ENCODE peak calls at places on chromosomes 3 and 15, in eight cellular contexts. R is osteocyte; Y is GM12865; C is CD8-positive, alpha-beta T cell; P is H9; M is BJ; J is PC-3; S is kidney. O is an unnamed sample.

GRCh38 chr3:14837188-14837587 is 18.4 kb downstream of the FGD5 start:
- DNase-seq in R (no peak), Y (no peak), C (no peak), P (no peak), M (no peak), J (no peak), S (no peak), O (no peak)

GRCh38 chr15:67433495-67434099 is 87.3 kb upstream of the C15orf61 start:
- DNase-seq in R (peak), Y (peak), C (no peak), P (peak), M (no peak), J (peak), S (no peak), O (no peak)

GRCh38 chr15:66006986-66007385 is 137.7 kb downstream of the RAB11A start:
- DNase-seq in R (no peak), Y (no peak), C (no peak), P (no peak), M (no peak), J (peak), S (no peak), O (no peak)

GRCh38 chr3:100882571-100882981 is 110.6 kb downstream of the ABI3BP start:
- DNase-seq in R (no peak), Y (no peak), C (no peak), P (no peak), M (no peak), J (peak), S (no peak), O (no peak)

GRCh38 chr3:158105124-158105709 is 1.0 kb downstream of the SHOX2 start:
- DNase-seq in R (no peak), Y (no peak), C (no peak), P (peak), M (no peak), J (no peak), S (no peak), O (no peak)

GRCh38 chr15:68231102-68231818 is 1.7 kb upstream of the CLN6 start:
- DNase-seq in R (peak), Y (no peak), C (no peak), P (no peak), M (no peak), J (no peak), S (peak), O (no peak)

GRCh38 chr3:11162401-11163345 is 8.4 kb downstream of the HRH1 start:
- DNase-seq in R (no peak), Y (no peak), C (no peak), P (no peak), M (no peak), J (no peak), S (no peak), O (no peak)

GRCh38 chr3:120182613-120183524 is 88.6 kb upstream of the GSK3B start:
- DNase-seq in R (peak), Y (peak), C (no peak), P (no peak), M (no peak), J (peak), S (no peak), O (no peak)

GRCh38 chr15:95932141-95932540 is 398.4 kb upstream of the NR2F2 start:
- DNase-seq in R (no peak), Y (no peak), C (no peak), P (no peak), M (no peak), J (peak), S (no peak), O (no peak)

GRCh38 chr3:25021816-25022215 is 406.2 kb upstream of the RARB start:
- DNase-seq in R (no peak), Y (peak), C (no peak), P (no peak), M (no peak), J (peak), S (no peak), O (no peak)

GRCh38 chr15:51375966-51376640 is 34.6 kb downstream of the GLDN start:
- DNase-seq in R (no peak), Y (no peak), C (no peak), P (no peak), M (no peak), J (peak), S (no peak), O (no peak)

GRCh38 chr3:142946861-142947260 is 16.6 kb downstream of the PAQR9 start:
- DNase-seq in R (no peak), Y (no peak), C (no peak), P (no peak), M (no peak), J (peak), S (no peak), O (no peak)

GRCh38 chr3:46929324-46929723 is 47.2 kb downstream of the CCDC12 start:
- DNase-seq in R (no peak), Y (no peak), C (no peak), P (no peak), M (no peak), J (no peak), S (peak), O (no peak)

GRCh38 chr15:36544518-36545383 is 34.7 kb upstream of the CDIN1 start:
- DNase-seq in R (no peak), Y (no peak), C (no peak), P (no peak), M (no peak), J (no peak), S (no peak), O (no peak)

GRCh38 chr15:87200149-87200548 is 1056.4 kb downstream of the NTRK3 start:
- DNase-seq in R (no peak), Y (no peak), C (no peak), P (no peak), M (no peak), J (no peak), S (no peak), O (no peak)

GRCh38 chr3:77370413-77370812 is 330.5 kb downstream of the ROBO2 start:
- DNase-seq in R (no peak), Y (no peak), C (no peak), P (no peak), M (peak), J (peak), S (no peak), O (no peak)

GRCh38 chr3:31581660-31582059 is 48.9 kb downstream of the STT3B start:
- DNase-seq in R (no peak), Y (no peak), C (no peak), P (no peak), M (no peak), J (no peak), S (no peak), O (no peak)

GRCh38 chr15:36803773-36804172 is 224.3 kb downstream of the CDIN1 start:
- DNase-seq in R (no peak), Y (no peak), C (no peak), P (no peak), M (no peak), J (peak), S (no peak), O (no peak)

GRCh38 chr3:14175383-14176037 is 2.9 kb downstream of the XPC start:
- DNase-seq in R (no peak), Y (peak), C (peak), P (no peak), M (no peak), J (peak), S (no peak), O (no peak)

GRCh38 chr3:162865466-162865865 is 1368.9 kb downstream of the OTOL1 start:
- DNase-seq in R (no peak), Y (no peak), C (no peak), P (no peak), M (no peak), J (no peak), S (no peak), O (no peak)

GRCh38 chr3:67609709-67610108 is 44.7 kb downstream of the SUCLG2 start:
- DNase-seq in R (no peak), Y (no peak), C (no peak), P (no peak), M (no peak), J (no peak), S (no peak), O (no peak)

GRCh38 chr15:49313650-49314049 is 109.4 kb upstream of the FGF7 start:
- DNase-seq in R (no peak), Y (no peak), C (no peak), P (no peak), M (peak), J (peak), S (no peak), O (no peak)

GRCh38 chr15:19973718-19974117 is 567.9 kb downstream of the GOLGA6L6 start:
- DNase-seq in R (no peak), Y (no peak), C (no peak), P (no peak), M (no peak), J (no peak), S (no peak), O (no peak)

GRCh38 chr3:172102123-172102882 is 62.9 kb downstream of the FNDC3B start:
- DNase-seq in R (no peak), Y (peak), C (peak), P (no peak), M (no peak), J (no peak), S (no peak), O (no peak)

GRCh38 chr3:126103121-126104027 is 19.4 kb upstream of the SLC41A3 start:
- DNase-seq in R (peak), Y (peak), C (no peak), P (peak), M (no peak), J (no peak), S (no peak), O (peak)

DNA sequence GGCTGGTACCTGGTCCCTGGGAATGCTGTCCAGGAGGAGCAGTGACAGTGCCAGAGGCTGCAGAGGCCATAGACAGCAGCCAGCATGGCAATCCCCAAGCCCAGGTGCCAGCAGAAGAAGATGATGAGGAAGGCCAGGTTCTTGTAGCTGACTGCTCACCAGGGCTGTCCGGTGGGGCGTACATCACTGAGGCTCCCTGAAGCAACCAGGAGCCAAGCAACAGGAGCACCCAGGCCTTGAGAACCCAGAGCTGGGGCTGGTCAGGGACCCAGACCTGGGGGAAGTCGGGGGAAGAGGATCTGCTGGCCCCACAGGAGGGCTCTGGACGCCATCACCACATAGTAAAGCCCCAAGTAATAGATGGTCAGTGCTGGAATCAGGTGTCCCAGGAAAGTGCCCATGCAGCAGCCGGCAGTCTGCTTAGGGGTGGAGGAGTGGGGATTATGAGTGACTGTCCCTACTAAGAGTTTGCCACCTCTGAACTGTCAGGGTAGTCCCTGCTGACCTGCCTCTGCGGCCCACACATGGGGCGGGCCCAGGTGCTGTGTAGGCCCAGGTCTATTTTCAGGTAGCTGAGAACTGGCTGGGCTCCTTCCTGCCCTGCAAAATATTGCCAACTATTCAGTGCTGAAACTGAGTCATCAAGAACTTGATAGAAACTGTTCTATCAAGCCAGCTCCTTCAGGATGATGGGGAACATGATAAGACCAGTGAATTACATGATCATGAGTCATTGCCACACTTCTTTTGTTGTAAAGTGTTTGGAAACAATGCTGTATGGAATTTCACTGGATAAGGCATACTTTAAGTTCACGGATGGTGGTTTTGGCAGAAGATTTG is 68.7 kb downstream of the CHRD start:
- DNase-seq in R (no peak), Y (no peak), C (no peak), P (no peak), M (no peak), J (peak), S (no peak), O (no peak)
- TF ChIP-seq CTCF in R (no peak), Y (no peak), C (no peak), P (no peak), M (no peak), J (no peak), S (no peak), O (no peak)

DNA sequence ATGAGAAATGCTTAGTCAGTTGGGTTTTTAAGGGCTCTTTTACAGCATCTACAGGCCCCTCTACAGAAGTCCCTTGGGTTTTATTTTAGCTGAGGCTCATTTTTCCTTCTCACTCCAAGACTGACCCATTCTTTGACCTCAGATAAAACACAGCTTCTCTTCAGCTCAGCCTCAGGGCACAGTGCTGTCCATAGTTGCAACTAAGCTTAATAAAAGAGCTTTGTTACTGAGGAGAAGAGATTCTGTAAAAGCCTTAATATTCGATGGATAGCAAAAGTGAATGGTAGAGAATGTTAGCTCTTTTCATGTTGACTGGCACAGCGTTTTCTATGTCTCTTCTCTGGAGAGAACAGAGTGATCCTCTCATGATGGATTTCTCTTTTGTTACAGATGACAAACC is 277.9 kb downstream of the BBX start:
- DNase-seq in R (no peak), Y (no peak), C (no peak), P (no peak), M (no peak), J (no peak), S (no peak), O (no peak)
- TF ChIP-seq CTCF in R (no peak), Y (no peak), C (no peak), P (no peak), M (no peak), J (no peak), S (no peak), O (no peak)

GRCh38 chr3:62630664-62631063 is 244.6 kb downstream of the CADPS start:
- DNase-seq in R (no peak), Y (no peak), C (no peak), P (no peak), M (no peak), J (no peak), S (no peak), O (no peak)

GRCh38 chr3:62631471-62631870 is 243.7 kb downstream of the CADPS start:
- DNase-seq in R (no peak), Y (no peak), C (no peak), P (no peak), M (no peak), J (no peak), S (no peak), O (no peak)

GRCh38 chr3:62638316-62638715 is 236.9 kb downstream of the CADPS start:
- DNase-seq in R (no peak), Y (no peak), C (no peak), P (no peak), M (no peak), J (no peak), S (no peak), O (no peak)

GRCh38 chr3:62636235-62636826 is 238.9 kb downstream of the CADPS start:
- DNase-seq in R (no peak), Y (no peak), C (no peak), P (no peak), M (no peak), J (no peak), S (no peak), O (no peak)

DNA sequence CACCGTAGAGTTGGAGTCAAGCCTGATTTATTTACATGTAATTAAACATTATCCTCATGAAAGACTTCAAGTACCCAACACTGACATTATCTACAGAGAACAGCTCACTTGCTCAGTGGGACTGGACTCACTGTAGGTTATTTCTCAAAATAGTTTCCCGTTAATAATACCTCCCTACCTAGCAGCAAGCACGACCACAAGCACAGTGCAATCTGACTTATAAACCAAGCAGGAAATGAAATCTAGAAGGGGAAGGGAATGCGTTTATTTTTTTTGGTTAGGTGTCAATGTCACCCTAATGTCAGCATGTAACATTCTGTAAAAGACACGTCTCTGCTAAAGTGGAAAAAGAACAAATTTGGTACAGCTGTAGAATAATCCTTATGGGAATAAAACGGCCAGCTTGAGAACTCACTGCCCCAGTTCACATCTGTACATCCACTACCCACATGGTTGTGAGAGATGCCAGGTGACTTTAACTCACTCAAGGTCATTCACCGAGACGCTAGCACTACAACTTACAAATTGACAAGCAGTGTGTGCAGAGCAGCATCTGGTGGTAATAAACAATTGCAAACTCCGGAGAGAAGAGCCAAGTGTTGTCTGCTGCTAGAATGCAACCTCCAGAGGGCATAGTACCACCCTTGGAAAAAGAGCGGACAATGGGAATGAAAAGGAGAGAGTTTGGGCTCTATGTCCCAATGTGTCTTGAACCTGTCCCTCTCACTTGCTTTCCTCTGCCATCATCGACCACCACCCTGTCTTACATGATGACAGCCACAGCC is 242.5 kb downstream of the CADPS start:
- DNase-seq in R (no peak), Y (no peak), C (no peak), P (no peak), M (no peak), J (no peak), S (no peak), O (no peak)
- TF ChIP-seq CTCF in R (no peak), Y (no peak), C (no peak), P (peak), M (peak), J (peak), S (no peak), O (no peak)

GRCh38 chr3:54537506-54537905 is 390.4 kb downstream of the LRTM1 start:
- DNase-seq in R (peak), Y (no peak), C (no peak), P (no peak), M (no peak), J (no peak), S (no peak), O (no peak)

GRCh38 chr3:54541369-54541768 is 386.5 kb downstream of the LRTM1 start:
- DNase-seq in R (peak), Y (no peak), C (no peak), P (no peak), M (no peak), J (no peak), S (no peak), O (no peak)

GRCh38 chr3:54536450-54536849 is 391.4 kb downstream of the LRTM1 start:
- DNase-seq in R (peak), Y (no peak), C (no peak), P (no peak), M (no peak), J (no peak), S (no peak), O (no peak)

GRCh38 chr3:54535619-54536018 is 392.2 kb downstream of the LRTM1 start:
- DNase-seq in R (peak), Y (no peak), C (no peak), P (no peak), M (no peak), J (no peak), S (no peak), O (no peak)

DNA sequence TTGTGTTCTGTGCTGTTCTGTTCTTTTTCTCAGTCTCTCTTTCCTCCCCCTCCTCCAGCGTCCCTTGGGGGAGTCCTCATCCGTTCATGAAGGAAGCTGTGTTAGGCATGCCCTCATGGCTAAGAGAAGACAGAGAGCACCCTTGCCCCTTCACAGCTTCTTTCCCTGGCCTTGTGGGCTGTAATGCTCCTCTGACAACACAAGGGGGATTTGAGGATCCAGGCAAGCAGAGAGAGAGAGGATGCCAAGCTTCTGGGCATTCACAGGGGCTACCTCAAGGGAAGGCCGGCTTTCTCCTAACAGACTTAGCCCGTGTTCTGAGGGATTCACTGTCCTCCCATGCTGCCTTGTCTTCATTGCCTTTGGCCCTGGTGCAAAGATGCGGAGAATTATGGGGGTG is 389.5 kb downstream of the LRTM1 start:
- DNase-seq in R (peak), Y (peak), C (no peak), P (peak), M (no peak), J (no peak), S (no peak), O (no peak)
- TF ChIP-seq CTCF in R (no peak), Y (no peak), C (no peak), P (peak), M (no peak), J (no peak), S (no peak), O (no peak)

GRCh38 chr3:43163895-43164493 is 58.1 kb upstream of the POMGNT2 start:
- DNase-seq in R (peak), Y (no peak), C (no peak), P (no peak), M (no peak), J (no peak), S (no peak), O (no peak)

GRCh38 chr3:43160664-43161063 is 54.8 kb upstream of the POMGNT2 start:
- DNase-seq in R (no peak), Y (no peak), C (no peak), P (no peak), M (no peak), J (no peak), S (no peak), O (no peak)

GRCh38 chr3:43159496-43160255 is 53.8 kb upstream of the POMGNT2 start:
- DNase-seq in R (no peak), Y (no peak), C (no peak), P (no peak), M (no peak), J (no peak), S (no peak), O (no peak)

GRCh38 chr3:43162573-43163084 is 56.8 kb upstream of the POMGNT2 start:
- DNase-seq in R (no peak), Y (peak), C (peak), P (no peak), M (no peak), J (no peak), S (no peak), O (no peak)

DNA sequence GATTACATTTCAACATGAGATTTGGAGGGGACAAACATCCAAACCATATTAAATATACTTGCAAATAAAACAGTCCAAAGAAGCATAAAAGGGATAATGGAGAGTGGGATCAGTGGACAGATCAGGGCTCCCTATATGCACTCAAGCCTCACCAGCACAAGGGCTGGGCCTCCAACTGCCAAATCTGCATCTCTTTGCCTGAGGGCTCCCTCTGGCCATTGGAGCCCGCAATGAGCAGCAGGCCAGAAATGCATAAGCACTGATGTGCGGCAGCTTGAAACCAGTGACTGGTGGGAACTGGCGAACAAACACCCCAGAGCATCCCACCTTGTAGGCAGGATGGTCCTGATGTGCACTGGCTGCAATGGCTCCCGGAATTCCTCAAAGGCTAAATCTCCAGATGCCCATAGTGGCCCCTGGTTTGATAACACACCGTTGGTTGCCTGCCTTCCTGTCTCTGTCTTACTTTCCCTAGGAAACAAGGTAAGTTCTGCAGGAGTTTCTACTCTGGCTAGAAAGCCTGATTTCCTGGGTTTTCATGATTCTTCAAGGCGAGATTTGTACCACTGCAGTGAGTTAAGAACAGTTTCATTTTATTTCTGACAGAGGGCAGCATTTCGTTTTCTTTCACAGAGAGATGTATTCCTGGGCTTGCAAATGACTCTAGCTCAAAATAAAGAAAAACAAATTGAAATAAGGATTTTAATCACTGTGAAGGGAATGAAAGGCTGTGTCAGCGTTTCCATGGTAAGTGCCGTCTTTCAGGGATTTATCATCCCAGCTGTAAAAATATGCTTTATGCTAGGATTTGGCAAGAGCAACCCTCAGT is 56.0 kb upstream of the POMGNT2 start:
- DNase-seq in R (peak), Y (peak), C (no peak), P (peak), M (peak), J (peak), S (no peak), O (no peak)
- TF ChIP-seq CTCF in R (peak), Y (peak), C (peak), P (peak), M (peak), J (peak), S (peak), O (no peak)